ENCODE peak calls at places on chromosome 1, in nine cellular contexts. Z is tibial nerve, P is A549, F is ovary, N is stomach, G is HCT116, Q is uterus, X is endothelial cell of umbilical vein, S is K562. U is an unnamed sample. For H3K4me1, the result is how much of the 10 kb centered on the place peaks cover.

GRCh38 chr1:92567211-92567868 is 80.6 kb upstream of the GFI1 start:
- DNase-seq in Z (no peak), P (no peak), F (no peak), N (no peak), G (no peak), Q (no peak), X (no peak), S (no peak), U (no peak)

GRCh38 chr1:199751962-199752687 is 275.4 kb upstream of the NR5A2 start:
- DNase-seq in Z (no peak), P (no peak), F (no peak), N (no peak), G (no peak), Q (no peak), X (no peak), S (no peak), U (no peak)

GRCh38 chr1:183023601-183024351 is 556 bp downstream of the LAMC1 start:
- DNase-seq in Z (peak), P (peak), F (peak), N (peak), G (peak), Q (peak), X (peak), S (peak), U (no peak)

GRCh38 chr1:193408782-193409293 is 222.4 kb upstream of the B3GALT2 start:
- DNase-seq in Z (peak), P (peak), F (peak), N (peak), G (no peak), Q (peak), X (peak), S (peak), U (no peak)

GRCh38 chr1:11448375-11449085 is 30.4 kb upstream of the DISP3 start:
- DNase-seq in Z (no peak), P (no peak), F (no peak), N (no peak), G (no peak), Q (no peak), X (no peak), S (peak), U (no peak)

GRCh38 chr1:6359568-6360496 is 33.7 kb downstream of the ACOT7 start:
- DNase-seq in Z (peak), P (no peak), F (peak), N (peak), G (no peak), Q (peak), X (peak), S (peak), U (no peak)

GRCh38 chr1:203692565-203693470 is 66.2 kb downstream of the ATP2B4 start:
- DNase-seq in Z (peak), P (peak), F (peak), N (peak), G (peak), Q (peak), X (peak), S (peak), U (no peak)

GRCh38 chr1:210259496-210259895 is 26.9 kb downstream of the SERTAD4 start:
- DNase-seq in Z (peak), P (no peak), F (no peak), N (no peak), G (no peak), Q (no peak), X (no peak), S (no peak), U (no peak)

GRCh38 chr1:92483442-92484170 is 3.1 kb downstream of the GFI1 start:
- DNase-seq in Z (no peak), P (no peak), F (no peak), N (no peak), G (no peak), Q (no peak), X (no peak), S (no peak), U (no peak)

GRCh38 chr1:200891774-200892157 is 2.9 kb upstream of the INAVA start:
- DNase-seq in Z (no peak), P (no peak), F (no peak), N (no peak), G (no peak), Q (no peak), X (no peak), S (no peak), U (no peak)

GRCh38 chr1:214473392-214473791 is 78.0 kb downstream of the PTPN14 start:
- DNase-seq in Z (no peak), P (no peak), F (no peak), N (no peak), G (no peak), Q (no peak), X (no peak), S (no peak), U (no peak)
- H3K4me1 ChIP-seq in Z (under half), P (half or more), F (under half), N (under half), G (half or more), Q (under half), X (under half), S (under half), U (under half)

DNA sequence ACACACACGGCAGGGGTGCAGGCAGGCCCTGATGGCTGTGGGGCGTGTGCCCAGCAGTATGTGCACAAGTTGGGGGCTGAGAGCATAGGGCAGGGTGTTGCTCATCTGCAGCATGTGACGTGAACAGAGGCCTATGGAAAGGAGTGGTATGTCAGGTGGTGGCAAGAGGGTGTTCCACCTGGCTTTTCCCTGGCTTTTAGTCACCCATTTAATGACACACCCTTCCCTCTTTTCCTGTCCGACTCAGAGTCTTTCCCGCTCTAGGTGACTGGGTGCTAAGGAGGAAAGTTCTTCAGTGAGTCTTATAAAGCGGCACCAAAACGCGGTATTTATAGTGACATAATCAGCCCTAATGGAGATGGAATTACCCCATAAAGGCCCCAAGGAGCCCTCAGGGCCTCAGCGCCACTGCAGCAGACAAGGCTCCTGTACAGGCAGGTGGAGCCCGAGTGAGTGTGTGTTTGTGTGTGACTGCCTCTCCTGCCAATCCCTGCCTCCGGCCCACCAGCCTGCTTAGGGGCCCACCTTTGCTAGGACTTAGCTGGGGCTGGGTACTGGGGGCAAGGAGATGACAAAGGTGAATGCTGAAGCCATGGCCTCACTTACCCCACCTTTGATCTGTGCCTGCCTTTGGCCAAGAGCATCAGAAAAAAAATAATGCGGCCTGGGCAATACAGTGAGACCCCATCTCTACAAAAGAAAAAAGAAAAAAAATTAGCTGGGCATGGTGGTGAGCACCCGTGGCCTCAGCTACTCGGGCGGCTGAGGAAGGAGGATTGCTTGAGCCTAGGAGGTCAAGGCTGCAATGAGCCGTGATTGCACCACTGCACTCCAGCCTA is 3.3 kb upstream of the EPHA2 start:
- DNase-seq in Z (no peak), P (no peak), F (no peak), N (no peak), G (peak), Q (no peak), X (no peak), S (no peak), U (no peak)
- TF ChIP-seq POLR2A in Z (no peak), P (no peak), F (no peak), N (no peak), G (no peak), Q (no peak), X (no peak), S (no peak), U (no peak)

GRCh38 chr1:32247983-32248889 is 1.2 kb downstream of the FAM167B start:
- DNase-seq in Z (peak), P (peak), F (peak), N (peak), G (no peak), Q (peak), X (peak), S (peak), U (peak)

GRCh38 chr1:32247452-32247851 is 430 bp downstream of the FAM167B start:
- DNase-seq in Z (no peak), P (no peak), F (no peak), N (no peak), G (no peak), Q (peak), X (no peak), S (no peak), U (no peak)

GRCh38 chr1:32250893-32251716 is at the start of gene LCK:
- DNase-seq in Z (no peak), P (no peak), F (no peak), N (no peak), G (no peak), Q (no peak), X (no peak), S (no peak), U (no peak)

GRCh38 chr1:32246888-32247273 is at the start of gene FAM167B:
- DNase-seq in Z (peak), P (no peak), F (no peak), N (no peak), G (no peak), Q (peak), X (peak), S (no peak), U (no peak)

DNA sequence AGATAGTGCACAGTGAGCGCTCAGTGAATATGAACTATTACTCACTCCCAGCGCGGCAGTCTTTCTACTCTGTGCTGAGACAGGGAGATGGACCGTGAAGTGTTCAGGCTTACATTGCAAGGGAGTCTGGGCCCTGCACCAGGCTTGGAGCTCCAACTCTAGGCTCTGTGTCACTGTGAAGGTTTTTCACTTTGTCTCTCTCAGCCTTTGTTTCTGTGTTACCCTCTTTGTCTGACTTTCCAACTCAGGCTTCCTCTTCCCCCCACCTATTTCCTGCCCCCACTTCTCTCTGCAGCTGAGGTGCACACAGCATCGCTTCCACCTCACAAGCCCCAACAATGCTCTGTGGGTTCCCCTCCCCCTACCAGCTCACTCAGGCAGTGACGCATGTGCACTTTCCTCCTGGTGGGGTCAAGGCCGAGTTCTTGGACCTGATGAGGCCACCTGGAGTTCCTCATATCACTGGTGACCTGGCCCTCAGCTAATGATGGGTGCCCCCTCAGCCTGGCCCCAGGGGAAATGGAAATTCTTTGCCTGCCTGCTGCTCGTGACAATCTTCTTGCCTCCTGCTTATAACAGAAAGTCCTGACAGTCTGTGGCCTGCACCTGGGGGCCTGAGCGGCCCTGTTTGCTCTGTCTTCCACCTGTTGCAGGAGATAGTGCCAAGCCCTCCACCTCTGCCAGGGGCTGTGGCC is 1.1 kb upstream of the LCK start:
- DNase-seq in Z (peak), P (no peak), F (no peak), N (peak), G (no peak), Q (peak), X (peak), S (peak), U (peak)
- H3K4me1 ChIP-seq in Z (under half), P (under half), F (under half), N (under half), G (under half), Q (under half), X (under half), S (under half), U (under half)

DNA sequence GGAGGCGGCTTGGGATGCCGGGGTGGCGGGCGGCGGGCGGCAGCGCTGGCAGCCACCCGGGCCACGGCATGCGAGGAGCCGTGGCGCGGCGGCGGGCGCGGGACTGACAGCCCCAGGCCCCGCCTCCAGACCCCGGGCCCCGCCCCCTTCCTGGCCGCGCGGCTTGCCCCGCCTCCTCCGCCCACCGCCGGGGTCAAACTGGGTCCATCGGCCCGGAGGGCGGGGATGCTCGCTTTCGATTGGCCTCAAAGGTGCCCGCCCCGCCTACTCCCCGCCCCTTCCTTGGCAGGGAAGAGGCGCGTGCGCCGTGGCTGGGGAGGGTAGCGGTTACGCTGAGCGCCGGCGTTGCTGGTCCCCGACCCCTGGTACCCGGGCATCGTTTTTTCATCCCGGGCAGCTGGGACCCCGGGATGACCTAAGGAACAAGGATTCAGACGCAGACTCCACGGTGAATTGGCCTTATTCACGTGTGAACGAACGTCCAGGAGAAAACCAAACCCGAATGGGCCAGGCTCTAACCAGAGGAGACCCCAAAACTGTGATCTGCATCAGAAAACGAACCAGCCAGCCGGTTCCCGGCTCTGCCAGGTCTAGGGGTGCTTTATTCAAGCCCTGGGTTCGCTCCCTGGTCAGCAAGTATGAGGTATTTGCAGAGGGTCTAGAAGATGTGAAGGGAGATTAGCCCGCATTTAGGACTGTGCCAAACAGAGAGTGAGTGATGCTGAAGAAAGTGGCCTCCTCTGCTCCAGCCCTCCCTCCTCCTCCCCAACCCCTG is 117.2 kb upstream of the GUCA2B start:
- DNase-seq in Z (peak), P (peak), F (peak), N (peak), G (peak), Q (peak), X (peak), S (peak), U (peak)
- TF ChIP-seq POLR2A in Z (no peak), P (peak), F (no peak), N (no peak), G (peak), Q (peak), X (peak), S (peak), U (no peak)

GRCh38 chr1:202592141-202592540 is 118.1 kb downstream of the SYT2 start:
- DNase-seq in Z (no peak), P (no peak), F (no peak), N (no peak), G (no peak), Q (no peak), X (no peak), S (no peak), U (no peak)
- H3K4me1 ChIP-seq in Z (under half), P (under half), F (under half), N (under half), G (under half), Q (under half), X (under half), S (under half), U (half or more)

GRCh38 chr1:58573705-58574591 is 3.1 kb downstream of the TACSTD2 start:
- DNase-seq in Z (no peak), P (no peak), F (no peak), N (no peak), G (no peak), Q (no peak), X (peak), S (no peak), U (no peak)
- TF ChIP-seq POLR2A in Z (no peak), P (no peak), F (no peak), N (no peak), G (no peak), Q (no peak), X (no peak), S (no peak), U (peak)

DNA sequence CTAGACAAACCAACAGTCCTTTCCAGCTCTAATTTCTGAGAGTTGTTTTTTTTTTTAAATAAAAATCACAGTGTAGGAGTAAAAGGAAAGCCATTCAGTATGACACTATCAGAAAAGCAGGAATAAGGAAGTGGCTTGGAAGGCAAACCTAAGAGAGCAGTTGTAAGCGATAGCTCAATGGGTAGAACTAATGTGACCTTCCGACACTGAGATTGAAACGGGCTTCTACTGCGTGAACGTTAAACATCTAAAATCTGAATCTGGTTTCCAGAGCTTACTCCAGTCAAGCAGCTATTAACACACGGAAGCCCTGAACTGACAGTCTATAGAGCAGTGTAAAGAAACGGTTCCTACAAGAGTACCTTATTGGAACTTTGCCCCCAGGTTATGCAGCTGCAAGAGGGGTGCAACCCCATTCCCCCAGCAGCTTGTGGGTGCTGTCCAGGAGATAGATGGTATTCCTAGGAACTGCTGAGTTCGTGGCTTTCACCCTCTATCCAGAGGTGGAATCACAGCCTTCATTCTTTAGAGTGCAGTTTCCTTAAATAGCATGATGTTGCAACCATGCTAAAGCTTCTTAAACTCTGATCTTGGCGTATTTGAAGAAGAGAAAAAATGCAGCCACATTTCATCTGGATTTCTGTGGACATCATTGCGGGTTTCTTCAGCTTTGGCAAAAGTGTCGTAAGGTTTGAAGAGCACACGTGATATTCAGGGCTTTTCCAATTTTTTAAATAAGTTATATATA is 3.3 kb upstream of the IRF2BP2 start:
- DNase-seq in Z (no peak), P (no peak), F (no peak), N (no peak), G (no peak), Q (no peak), X (no peak), S (peak), U (no peak)
- H3K4me1 ChIP-seq in Z (half or more), P (half or more), F (under half), N (under half), G (under half), Q (under half), X (under half), S (under half), U (half or more)